ENCODE peak calls at places on chromosomes 2 and 18, in four cellular contexts. Z, W, N and Y are unnamed samples.

GRCh38 chr2:175180701-175181103 is 808 bp downstream of the ATP5MC3 start:
- DNase-seq in Z (peak), W (no peak), N (no peak), Y (no peak)

GRCh38 chr2:84805250-84805917 is 75.5 kb downstream of the TRABD2A start:
- DNase-seq in Z (no peak), W (no peak), N (no peak), Y (no peak)

GRCh38 chr2:105521176-105521575 is 122.3 kb upstream of the FHL2 start:
- DNase-seq in Z (no peak), N (no peak), W (no peak), Y (no peak)

GRCh38 chr2:85273732-85274731 is 53.8 kb downstream of the TGOLN2 start:
- DNase-seq in W (peak), Z (no peak), N (no peak), Y (peak)

GRCh38 chr2:136136921-136137320 is 19.0 kb upstream of the CXCR4 start:
- DNase-seq in W (no peak), N (no peak), Z (no peak), Y (no peak)

GRCh38 chr2:237594514-237594871 is 4.0 kb upstream of the RAB17 start:
- DNase-seq in N (no peak), Z (no peak), W (no peak), Y (no peak)

GRCh38 chr2:136248907-136249306 is 131.0 kb upstream of the CXCR4 start:
- DNase-seq in Z (no peak), W (no peak), N (no peak), Y (no peak)

GRCh38 chr2:51220080-51220479 is 188.1 kb upstream of the NRXN1 start:
- DNase-seq in W (no peak), N (no peak), Z (no peak), Y (no peak)

GRCh38 chr18:38493991-38494559 is 928.5 kb upstream of the CELF4 start:
- DNase-seq in Z (no peak), W (no peak), N (no peak), Y (no peak)

GRCh38 chr18:58891753-58892152 is 27.1 kb downstream of the ZNF532 start:
- DNase-seq in Z (no peak), N (no peak), W (no peak), Y (no peak)

GRCh38 chr18:61643884-61644647 is 248.7 kb downstream of the RNF152 start:
- DNase-seq in W (no peak), N (no peak), Z (no peak), Y (no peak)

GRCh38 chr2:101253013-101253712 is 477 bp downstream of the CNOT11 start:
- DNase-seq in N (peak), Z (peak), W (no peak), Y (no peak)

GRCh38 chr2:177830881-177831386 is 241.6 kb downstream of the PDE11A start:
- DNase-seq in N (no peak), Z (no peak), W (no peak), Y (no peak)

GRCh38 chr2:119218478-119219064 is 5.1 kb upstream of the STEAP3 start:
- DNase-seq in N (peak), W (peak), Z (peak), Y (no peak)

GRCh38 chr2:8159211-8159965 is 522.5 kb upstream of the ID2 start:
- DNase-seq in Z (no peak), W (no peak), N (no peak), Y (no peak)

GRCh38 chr2:164979113-164979512 is 23.8 kb upstream of the SLC38A11 start:
- DNase-seq in Z (no peak), W (no peak), N (no peak), Y (no peak)

GRCh38 chr18:71678144-71678543 is 866.0 kb downstream of the CBLN2 start:
- DNase-seq in W (no peak), N (no peak), Z (no peak), Y (no peak)

GRCh38 chr18:21599585-21600525 is 649 bp downstream of the ESCO1 start:
- DNase-seq in N (peak), Z (peak), W (no peak), Y (peak)

GRCh38 chr18:14025306-14025940 is 106.8 kb downstream of the ZNF519 start:
- DNase-seq in N (no peak), Z (no peak), W (no peak), Y (no peak)

GRCh38 chr2:202609381-202610145 is 25.2 kb upstream of the FAM117B start:
- DNase-seq in Z (no peak), W (no peak), N (no peak), Y (peak)

GRCh38 chr2:136324966-136325365 is 207.0 kb upstream of the CXCR4 start:
- DNase-seq in N (no peak), Z (peak), W (no peak), Y (no peak)

GRCh38 chr18:39105095-39105494 is 1539.5 kb upstream of the CELF4 start:
- DNase-seq in N (no peak), Z (no peak), W (no peak), Y (no peak)

GRCh38 chr2:26571316-26571715 is 69.8 kb downstream of the CIB4 start:
- DNase-seq in N (no peak), W (no peak), Z (no peak), Y (no peak)

GRCh38 chr18:35038881-35039491 is 2.2 kb upstream of the MAPRE2 start:
- DNase-seq in Z (peak), W (no peak), N (no peak), Y (no peak)

GRCh38 chr2:108392029-108392428 is 14.3 kb downstream of the SULT1C4 start:
- DNase-seq in Z (no peak), N (no peak), W (no peak), Y (no peak)

GRCh38 chr2:108621087-108621559 is 86.9 kb downstream of the LIMS1 start:
- DNase-seq in N (peak), W (no peak), Z (peak), Y (peak)

GRCh38 chr2:170764880-170765261 is 5.3 kb upstream of the ERICH2 start:
- DNase-seq in W (no peak), N (no peak), Z (no peak), Y (no peak)

GRCh38 chr18:63454497-63454896 is 22.3 kb upstream of the SERPINB5 start:
- DNase-seq in Z (no peak), W (no peak), N (no peak), Y (peak)

GRCh38 chr2:177247693-177248262 is 16.7 kb downstream of the NFE2L2 start:
- DNase-seq in N (no peak), W (no peak), Z (no peak), Y (no peak)

GRCh38 chr2:130374587-130375290 is 18.9 kb downstream of the PTPN18 start:
- DNase-seq in N (no peak), Z (no peak), W (no peak), Y (no peak)

GRCh38 chr2:168317282-168317681 is 69.9 kb upstream of the STK39 start:
- DNase-seq in W (no peak), Z (no peak), N (no peak), Y (no peak)

GRCh38 chr18:58051765-58052460 is 7.9 kb downstream of the NEDD4L start:
- DNase-seq in Z (no peak), N (no peak), W (no peak), Y (no peak)

GRCh38 chr2:152497481-152498052 is 162.6 kb downstream of the FMNL2 start:
- DNase-seq in N (peak), Z (no peak), W (no peak), Y (peak)

GRCh38 chr2:66343259-66343658 is 91.7 kb upstream of the MEIS1 start:
- DNase-seq in W (no peak), N (no peak), Z (no peak), Y (no peak)

GRCh38 chr2:128558895-128559532 is 240.3 kb upstream of the HS6ST1 start:
- DNase-seq in N (no peak), W (no peak), Z (no peak), Y (no peak)

GRCh38 chr2:57177176-57177575 is 869.4 kb upstream of the VRK2 start:
- DNase-seq in N (no peak), W (no peak), Z (no peak), Y (no peak)

GRCh38 chr2:198314559-198315153 is 510.3 kb downstream of the PLCL1 start:
- DNase-seq in N (no peak), Z (no peak), W (peak), Y (no peak)

GRCh38 chr2:237278593-237278992 is 135.4 kb downstream of the COL6A3 start:
- DNase-seq in N (no peak), Z (no peak), W (no peak), Y (no peak)

DNA sequence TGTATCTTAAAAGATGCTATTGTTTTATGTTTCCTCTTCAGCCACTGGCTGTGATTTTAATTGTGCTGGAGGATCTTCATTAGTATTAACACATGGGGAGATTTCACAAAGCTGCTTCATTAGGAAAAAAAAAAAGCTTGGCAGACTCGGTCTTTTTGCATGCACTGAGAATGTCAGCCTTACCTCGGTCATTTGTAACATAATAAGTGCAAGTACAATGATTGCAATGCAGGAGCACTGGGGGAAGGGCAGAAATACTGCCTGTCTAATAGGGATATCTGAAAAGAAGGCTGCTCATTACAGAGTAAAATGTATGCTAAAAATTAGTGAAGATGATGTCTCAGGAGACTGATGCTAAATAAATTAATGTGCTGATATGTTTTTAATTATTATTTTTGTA is 1.3 kb upstream of the BAZ2B start:
- DNase-seq in W (no peak), Z (no peak), N (no peak), Y (no peak)
- H3K27ac ChIP-seq in W (no peak), Z (no peak), N (no peak), Y (no peak)

DNA sequence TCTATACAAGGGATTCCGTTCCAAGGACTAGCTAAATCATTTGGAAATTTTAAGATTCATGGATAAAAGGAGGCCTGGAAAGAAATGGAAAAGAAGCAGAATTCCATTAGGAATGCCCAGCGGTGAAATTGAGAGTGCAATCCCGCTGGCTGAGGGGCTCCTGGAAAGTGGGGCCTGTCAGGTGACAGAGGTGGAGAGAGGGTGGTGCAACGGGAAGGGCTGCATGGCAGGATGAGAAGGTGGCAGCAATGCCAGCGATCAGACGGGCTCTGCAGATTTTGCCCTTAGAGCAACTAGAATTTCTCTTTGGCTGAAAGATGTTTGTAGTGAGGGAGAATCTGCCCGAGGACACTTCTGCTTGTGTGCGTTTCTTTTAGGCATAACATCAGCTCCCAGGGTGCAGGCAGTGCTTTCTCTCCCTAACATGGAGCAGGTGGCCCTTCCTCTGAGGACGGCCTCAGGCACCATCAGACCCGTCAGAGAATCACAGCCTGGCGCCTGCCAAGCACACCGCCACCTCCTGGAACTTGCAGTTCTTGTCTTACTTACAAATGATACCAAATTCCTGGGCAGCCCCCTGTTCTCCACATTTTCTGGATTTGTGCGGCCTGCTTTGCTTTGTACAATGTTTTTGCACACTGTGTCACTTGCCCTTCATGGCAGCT is 261.6 kb downstream of the NDUFA10 start:
- DNase-seq in N (no peak), Z (no peak), W (no peak), Y (no peak)
- H3K27ac ChIP-seq in N (no peak), Z (no peak), W (no peak), Y (no peak)

DNA sequence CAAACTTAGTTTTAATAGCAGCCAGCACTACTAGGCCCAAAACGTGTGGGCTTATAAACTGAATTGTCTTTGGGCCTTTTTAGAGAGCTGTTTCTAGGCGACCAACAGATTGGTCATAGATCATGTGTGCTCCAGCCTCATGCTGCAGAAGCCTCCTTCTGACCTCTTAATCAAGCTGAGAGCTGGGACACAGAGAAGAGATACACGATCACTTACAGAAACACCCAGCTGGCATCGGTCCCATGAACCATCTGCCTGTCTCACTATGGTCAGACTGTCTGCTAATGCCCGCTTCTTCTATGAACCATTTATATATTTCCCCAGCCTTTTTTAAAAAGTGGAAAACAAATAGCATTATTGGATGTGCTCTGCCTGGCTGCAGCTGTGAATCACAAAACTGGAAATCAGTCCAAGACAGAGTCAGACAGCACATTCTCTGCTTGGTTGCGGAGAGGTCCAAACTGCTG is 165.5 kb upstream of the SLC14A2 start:
- DNase-seq in Z (no peak), W (no peak), N (peak), Y (no peak)
- H3K27ac ChIP-seq in Z (no peak), W (no peak), N (no peak), Y (no peak)

DNA sequence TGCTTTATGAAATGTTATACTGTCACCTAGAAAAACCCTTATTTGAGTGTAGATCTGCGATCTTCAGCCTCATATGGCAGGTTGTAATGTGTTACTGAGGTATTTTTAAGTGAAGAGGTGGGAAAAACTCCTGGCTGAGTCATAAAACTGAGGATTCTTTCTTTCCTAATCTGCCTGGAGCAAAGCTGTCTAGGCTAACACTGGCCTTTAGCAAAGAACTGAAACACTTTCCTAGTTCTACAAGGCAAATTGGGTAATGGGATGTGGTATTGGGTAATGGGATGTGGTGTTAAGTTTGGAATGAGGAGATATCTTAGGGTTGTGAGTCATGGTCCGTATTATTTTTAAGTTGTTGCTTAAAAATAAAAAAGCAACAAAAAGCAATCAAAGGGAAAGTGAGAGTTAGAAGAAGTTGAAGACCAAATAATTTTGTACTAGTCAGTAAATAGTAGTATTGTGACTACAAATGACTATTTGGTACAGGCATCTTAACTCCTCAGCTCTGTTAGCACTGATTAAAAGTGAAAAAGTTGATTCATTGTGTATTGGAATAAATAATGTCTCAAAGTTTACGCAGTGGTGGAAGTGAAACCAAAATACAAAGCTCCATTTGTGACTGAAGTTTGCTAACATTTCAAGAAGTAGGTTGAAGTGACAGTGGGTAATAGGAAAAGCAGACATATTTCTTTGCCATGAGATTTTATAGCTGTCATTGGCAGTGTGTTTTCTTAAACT is 216.8 kb downstream of the CAMKMT start:
- DNase-seq in N (no peak), W (peak), Z (peak), Y (no peak)
- H3K27ac ChIP-seq in N (no peak), W (no peak), Z (no peak), Y (peak)

DNA sequence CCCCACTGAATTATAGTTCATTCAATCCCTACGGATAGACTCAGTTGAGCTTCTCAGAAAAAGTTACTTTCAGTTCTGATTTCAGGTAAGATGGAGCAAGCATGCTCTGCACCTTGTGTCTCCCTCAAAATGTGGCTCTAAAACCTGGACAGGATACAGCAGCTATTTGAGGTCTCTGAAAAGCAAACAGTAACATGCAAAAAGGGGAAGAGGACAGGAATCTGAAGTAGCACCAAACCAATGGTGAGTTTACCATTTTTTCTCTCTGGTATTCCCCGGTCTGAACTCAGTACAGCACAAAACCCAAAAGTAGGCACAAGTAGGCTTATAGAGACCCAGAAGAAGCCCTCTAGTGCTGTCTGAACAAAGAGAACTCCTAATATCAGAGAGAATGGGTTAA is 34.1 kb downstream of the LANCL1 start:
- DNase-seq in N (no peak), W (no peak), Z (no peak), Y (no peak)
- H3K27ac ChIP-seq in N (no peak), W (no peak), Z (peak), Y (no peak)